ENCODE peak calls at places on chromosomes 12 and 14, in seven cellular contexts. Q, C, O, Y, R, G and B are unnamed samples. For H3K4me1, the result is how much of the 10 kb centered on the place peaks cover.

GRCh38 chr14:21997300-21997699 is 323.7 kb upstream of the OR4E1 start:
- DNase-seq in Q (no peak), C (no peak), O (no peak), Y (peak), R (peak), G (no peak), B (no peak)

GRCh38 chr14:99726538-99727095 is 42.5 kb downstream of the CYP46A1 start:
- DNase-seq in Q (no peak), C (peak), O (peak), Y (no peak), R (no peak), G (peak), B (no peak)

GRCh38 chr12:71477046-71477445 is 37.4 kb downstream of the LGR5 start:
- DNase-seq in Q (no peak), C (no peak), O (no peak), Y (no peak), R (no peak), G (no peak), B (no peak)

GRCh38 chr12:124506145-124506831 is 61.1 kb downstream of the NCOR2 start:
- DNase-seq in Q (no peak), C (peak), O (peak), Y (no peak), R (no peak), G (peak), B (no peak)

GRCh38 chr12:29921307-29921706 is 137.6 kb upstream of the TMTC1 start:
- DNase-seq in Q (no peak), C (no peak), O (no peak), Y (peak), R (no peak), G (no peak), B (no peak)

GRCh38 chr12:31897791-31898503 is 61.3 kb upstream of the RESF1 start:
- DNase-seq in Q (no peak), C (no peak), O (no peak), Y (no peak), R (peak), G (peak), B (no peak)

GRCh38 chr12:31965090-31965489 is 5.9 kb downstream of the RESF1 start:
- DNase-seq in Q (no peak), C (no peak), O (no peak), Y (no peak), R (no peak), G (no peak), B (no peak)

GRCh38 chr14:54665938-54666337 is 99.0 kb downstream of the SAMD4A start:
- DNase-seq in Q (peak), C (no peak), O (no peak), Y (no peak), R (no peak), G (no peak), B (no peak)

GRCh38 chr12:57276935-57277563 is 26.1 kb upstream of the STAC3 start:
- DNase-seq in Q (no peak), C (no peak), O (no peak), Y (peak), R (peak), G (no peak), B (no peak)

GRCh38 chr14:69037790-69038448 is 58.8 kb upstream of the ACTN1 start:
- DNase-seq in Q (no peak), C (no peak), O (no peak), Y (peak), R (peak), G (no peak), B (no peak)

GRCh38 chr12:5648692-5649338 is 216.9 kb downstream of the NTF3 start:
- DNase-seq in Q (no peak), C (no peak), O (no peak), Y (peak), R (peak), G (no peak), B (no peak)

GRCh38 chr12:65232490-65233077 is 45.9 kb upstream of the MSRB3 start:
- DNase-seq in Q (no peak), C (no peak), O (no peak), Y (peak), R (peak), G (no peak), B (no peak)

GRCh38 chr12:108196921-108197320 is 67.8 kb downstream of the WSCD2 start:
- DNase-seq in Q (no peak), C (no peak), O (no peak), Y (no peak), R (no peak), G (no peak), B (no peak)

GRCh38 chr12:64080319-64081008 is 141.6 kb downstream of the KICS2 start:
- DNase-seq in Q (no peak), C (no peak), O (no peak), Y (peak), R (peak), G (no peak), B (no peak)

GRCh38 chr14:45990252-45990651 is 661.3 kb downstream of the RPL10L start:
- DNase-seq in Q (no peak), C (no peak), O (no peak), Y (no peak), R (peak), G (no peak), B (no peak)

GRCh38 chr14:60637490-60638452 is 11.5 kb downstream of the SIX1 start:
- DNase-seq in Q (no peak), C (no peak), O (peak), Y (peak), R (no peak), G (no peak), B (no peak)
- TF ChIP-seq CTCF in Q (no peak), C (no peak), O (no peak), Y (peak), R (no peak), G (no peak), B (no peak)

GRCh38 chr14:71359823-71360222 is 452.6 kb downstream of the PCNX1 start:
- DNase-seq in Q (no peak), C (no peak), O (no peak), Y (no peak), R (no peak), G (no peak), B (no peak)
- H3K4me1 ChIP-seq in Q (half or more), C (under half), O (under half), Y (under half), R (under half), G (half or more), B (under half)

GRCh38 chr14:90511252-90511651 is 114.4 kb downstream of the CALM1 start:
- DNase-seq in Q (no peak), C (no peak), O (no peak), Y (no peak), R (no peak), G (no peak), B (no peak)

GRCh38 chr14:90508536-90509254 is 111.9 kb downstream of the CALM1 start:
- DNase-seq in Q (no peak), C (no peak), O (no peak), Y (no peak), R (no peak), G (peak), B (no peak)

GRCh38 chr14:90508073-90508472 is 111.2 kb downstream of the CALM1 start:
- DNase-seq in Q (no peak), C (no peak), O (no peak), Y (no peak), R (no peak), G (peak), B (no peak)

GRCh38 chr14:90510208-90510607 is 113.4 kb downstream of the CALM1 start:
- DNase-seq in Q (no peak), C (no peak), O (no peak), Y (no peak), R (no peak), G (no peak), B (no peak)

GRCh38 chr14:90509403-90509802 is 112.6 kb downstream of the CALM1 start:
- DNase-seq in Q (no peak), C (no peak), O (no peak), Y (no peak), R (no peak), G (no peak), B (no peak)
- TF ChIP-seq CTCF in Q (no peak), C (no peak), O (no peak), Y (no peak), R (no peak), G (no peak), B (no peak)

GRCh38 chr14:103418508-103418818 is 33.2 kb downstream of the MARK3 start:
- DNase-seq in Q (no peak), C (no peak), O (no peak), Y (peak), R (no peak), G (no peak), B (no peak)
- H3K4me1 ChIP-seq in Q (under half), C (under half), O (under half), Y (under half), R (under half), G (half or more), B (under half)

GRCh38 chr14:71932229-71932951 is at the start of gene RGS6:
- DNase-seq in Q (no peak), C (no peak), O (peak), Y (no peak), R (peak), G (no peak), B (no peak)
- TF ChIP-seq CTCF in Q (peak), C (no peak), O (no peak), Y (no peak), R (peak), G (no peak), B (no peak)

GRCh38 chr12:48813464-48814312 is 4.6 kb upstream of the CACNB3 start:
- DNase-seq in Q (no peak), C (no peak), O (no peak), Y (peak), R (no peak), G (no peak), B (no peak)

GRCh38 chr12:48816148-48816854 is 2.0 kb upstream of the CACNB3 start:
- DNase-seq in Q (no peak), C (no peak), O (no peak), Y (no peak), R (no peak), G (no peak), B (no peak)

GRCh38 chr12:48817957-48818830 is at the start of gene CACNB3:
- DNase-seq in Q (no peak), C (peak), O (peak), Y (peak), R (peak), G (peak), B (no peak)

GRCh38 chr12:48814313-48815280 is 3.7 kb upstream of the CACNB3 start:
- DNase-seq in Q (peak), C (peak), O (peak), Y (peak), R (peak), G (peak), B (no peak)

DNA sequence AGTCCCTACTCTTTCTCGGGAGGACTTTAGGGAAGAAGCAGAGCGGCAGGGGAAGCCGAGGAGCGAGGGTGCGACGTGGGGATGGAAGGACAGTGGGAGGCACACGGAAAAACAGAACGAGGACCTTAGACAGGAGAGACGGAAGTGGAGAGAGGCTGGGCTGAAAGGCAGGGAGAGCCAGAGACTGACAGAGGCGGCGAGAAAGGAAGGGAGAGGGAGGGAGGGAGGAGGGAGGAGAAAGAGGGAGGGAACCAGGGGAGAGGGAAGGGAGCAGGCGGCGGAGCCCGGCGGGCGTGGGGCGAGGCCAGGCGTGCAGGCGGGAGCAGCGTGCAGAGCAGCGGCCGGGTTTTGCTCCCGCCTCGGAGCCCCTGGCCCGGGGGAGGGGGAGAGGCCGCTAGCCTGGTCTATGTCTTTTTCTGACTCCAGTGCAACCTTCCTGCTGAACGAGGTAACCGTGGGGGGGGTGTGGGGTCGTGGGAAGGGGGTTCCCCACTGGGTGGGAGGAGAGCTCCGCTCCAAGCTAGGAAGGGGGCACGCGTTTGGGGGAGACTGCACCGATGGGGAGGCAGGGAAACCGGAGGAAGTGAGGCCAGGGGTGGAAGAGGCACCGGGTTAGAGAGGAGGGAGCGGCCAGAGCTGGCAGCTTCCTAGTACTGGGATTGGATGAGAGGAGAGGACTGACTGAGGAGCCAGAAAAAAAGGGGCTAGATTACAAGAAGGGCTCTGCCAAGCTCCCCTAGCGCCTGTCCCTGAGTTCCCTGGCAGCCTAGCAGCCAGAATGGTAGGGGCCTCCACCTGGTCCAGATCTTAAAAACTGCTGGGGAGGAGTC is 2.8 kb upstream of the CACNB3 start:
- DNase-seq in Q (no peak), C (peak), O (peak), Y (peak), R (peak), G (peak), B (peak)
- H3K4me1 ChIP-seq in Q (under half), C (under half), O (under half), Y (under half), R (under half), G (under half), B (under half)